ENCODE peak calls at places on chromosomes 7 and 10, in nine cellular contexts. W is cardiac fibroblast, O is posterior cingulate gyrus, H is NCI-H2029, Q is AG10803, Z is small intestine, V is NCI-H1105, C is psoas muscle, P is HFFc6. U is an unnamed sample.

GRCh38 chr10:129971381-129972144 is 7.5 kb upstream of the EBF3 start:
- DNase-seq in W (peak), O (no peak), H (no peak), Q (peak), Z (peak), V (no peak), C (peak), P (no peak), U (no peak)

GRCh38 chr10:43386549-43386948 is 15.1 kb downstream of the FXYD4 start:
- DNase-seq in W (no peak), O (no peak), H (no peak), Q (no peak), Z (no peak), V (no peak), C (no peak), P (no peak), U (no peak)

GRCh38 chr7:138492423-138492822 is 32.4 kb downstream of the TRIM24 start:
- DNase-seq in W (no peak), O (no peak), H (no peak), Q (no peak), Z (no peak), V (no peak), C (no peak), P (no peak), U (no peak)

GRCh38 chr7:32364581-32364980 is 125.6 kb downstream of the LSM5 start:
- DNase-seq in W (no peak), O (no peak), H (no peak), Q (no peak), Z (no peak), V (no peak), C (no peak), P (no peak), U (no peak)

GRCh38 chr7:108716783-108717182 is 147.1 kb downstream of the DNAJB9 start:
- DNase-seq in W (peak), O (no peak), H (no peak), Q (peak), Z (no peak), V (no peak), C (no peak), P (no peak), U (no peak)

GRCh38 chr7:105719919-105720318 is 138.6 kb upstream of the EFCAB10 start:
- DNase-seq in W (no peak), O (no peak), H (no peak), Q (no peak), Z (no peak), V (no peak), C (no peak), P (no peak), U (no peak)

GRCh38 chr10:46538155-46538554 is 18.3 kb downstream of the GPRIN2 start:
- DNase-seq in W (no peak), O (no peak), H (no peak), Q (no peak), Z (no peak), V (no peak), C (no peak), P (no peak), U (no peak)

GRCh38 chr7:65746398-65746669 is 126.5 kb upstream of the VKORC1L1 start:
- DNase-seq in W (peak), O (no peak), H (no peak), Q (peak), Z (no peak), V (no peak), C (no peak), P (peak), U (no peak)

GRCh38 chr7:94410471-94411466 is 16.1 kb downstream of the COL1A2 start:
- DNase-seq in W (peak), O (no peak), H (no peak), Q (peak), Z (no peak), V (no peak), C (no peak), P (no peak), U (no peak)

GRCh38 chr10:132616170-132616994 is 78.8 kb downstream of the INPP5A start:
- DNase-seq in W (no peak), O (peak), H (no peak), Q (no peak), Z (no peak), V (no peak), C (no peak), P (no peak), U (no peak)

GRCh38 chr7:15889501-15889900 is 203.0 kb upstream of the MEOX2 start:
- DNase-seq in W (peak), O (no peak), H (no peak), Q (peak), Z (peak), V (no peak), C (no peak), P (peak), U (no peak)

GRCh38 chr7:87113077-87113476 is 39.2 kb upstream of the DMTF1 start:
- DNase-seq in W (peak), O (no peak), H (no peak), Q (peak), Z (no peak), V (no peak), C (no peak), P (no peak), U (no peak)